ENCODE peak calls at places on chromosome 21, in ten cellular contexts. Q is tibial artery; L is sigmoid colon; V is pancreas; C is left ventricle myocardium inferior; Z is MM.1S; F is heart left ventricle; X is uterus; N is CD4-positive, alpha-beta T cell; P is upper lobe of left lung. J is an unnamed sample.

GRCh38 chr21:15841856-15842564 is 112.2 kb downstream of the USP25 start:
- DNase-seq in N (no peak), Z (no peak), L (no peak), C (no peak), P (no peak), X (no peak), Q (no peak), F (no peak), V (no peak), J (no peak)

GRCh38 chr21:31870472-31870871 is 2.3 kb upstream of the HUNK start:
- DNase-seq in Q (no peak), L (no peak), P (peak; percentile 53), X (no peak), C (no peak), N (no peak), V (no peak), Z (no peak), F (no peak), J (no peak)

GRCh38 chr21:38945536-38946245 is 140.0 kb downstream of the ETS2 start:
- DNase-seq in P (peak; percentile 36), Z (no peak), N (no peak), L (no peak), C (no peak), X (no peak), F (no peak), Q (no peak), V (no peak), J (no peak)

GRCh38 chr21:17829472-17829871 is 10.3 kb upstream of the C21orf91 start:
- DNase-seq in N (no peak), F (no peak), Z (no peak), V (no peak), X (no peak), P (no peak), Q (no peak), L (no peak), C (no peak), J (no peak)

GRCh38 chr21:14741237-14741636 is 195.1 kb upstream of the SAMSN1 start:
- DNase-seq in Z (no peak), Q (no peak), N (no peak), C (no peak), L (no peak), P (no peak), V (no peak), F (no peak), X (no peak), J (no peak)

GRCh38 chr21:31929548-31929947 is 56.7 kb downstream of the HUNK start:
- DNase-seq in X (no peak), F (no peak), P (no peak), Q (no peak), C (no peak), N (no peak), V (no peak), L (no peak), Z (no peak), J (no peak)

GRCh38 chr21:18772404-18772803 is 368.8 kb upstream of the TMPRSS15 start:
- DNase-seq in P (no peak), C (no peak), V (no peak), L (no peak), X (no peak), N (no peak), Z (peak; percentile 8), F (no peak), Q (no peak), J (no peak)

GRCh38 chr21:38140192-38140905 is 116.4 kb upstream of the KCNJ15 start:
- DNase-seq in V (no peak), C (peak; percentile 60), P (no peak), X (no peak), L (no peak), Q (peak; percentile 69), N (no peak), F (peak; percentile 65), Z (no peak), J (peak; percentile 78)

GRCh38 chr21:34338226-34338625 is 25.6 kb upstream of the KCNE2 start:
- DNase-seq in Z (no peak), Q (no peak), F (no peak), P (peak; percentile 27), L (no peak), N (no peak), C (no peak), V (no peak), X (no peak), J (no peak)

GRCh38 chr21:34336245-34336644 is 27.6 kb upstream of the KCNE2 start:
- DNase-seq in C (peak; percentile 36), Q (peak; percentile 81), V (no peak), X (no peak), Z (no peak), F (no peak), L (no peak), P (no peak), N (no peak), J (no peak)

GRCh38 chr21:34335316-34335715 is 28.5 kb upstream of the KCNE2 start:
- DNase-seq in V (no peak), N (no peak), L (no peak), X (no peak), F (no peak), Q (no peak), Z (no peak), P (no peak), C (no peak), J (no peak)

GRCh38 chr21:34337741-34338140 is 26.1 kb upstream of the KCNE2 start:
- DNase-seq in F (no peak), N (no peak), X (no peak), C (no peak), Q (no peak), V (no peak), P (no peak), L (no peak), Z (no peak), J (no peak)

DNA sequence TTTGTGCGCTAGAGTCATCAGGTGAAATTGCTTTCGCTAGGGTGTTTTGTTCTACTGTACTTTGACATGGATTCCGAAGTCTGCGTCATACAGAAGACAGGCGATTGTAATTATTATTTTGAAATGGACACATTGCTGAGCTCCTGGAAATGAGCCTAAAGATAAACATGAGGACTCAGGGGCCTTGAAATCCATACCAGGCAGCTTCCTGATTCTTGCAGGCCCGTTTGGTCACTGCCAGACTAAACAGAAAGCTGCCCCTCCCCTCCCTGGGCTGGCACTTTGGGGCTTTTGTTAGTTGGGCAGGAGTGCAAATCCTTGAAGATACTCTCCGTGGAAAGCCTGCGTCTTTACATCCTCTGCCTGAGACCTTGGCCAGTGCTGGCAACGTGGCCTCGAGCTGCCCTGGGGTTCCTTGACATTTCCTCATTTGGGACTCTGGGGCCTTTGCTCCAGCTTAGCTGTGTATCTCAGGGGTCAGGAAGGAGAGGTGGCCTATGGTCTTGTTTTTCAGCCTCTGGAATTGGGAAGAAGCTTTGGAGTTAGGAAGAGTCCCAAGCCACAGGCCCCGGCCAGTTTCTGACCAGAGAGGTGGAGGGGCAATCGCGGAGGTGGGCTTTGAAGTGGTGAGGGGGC is 26.9 kb upstream of the KCNE2 start:
- DNase-seq in X (no peak), P (no peak), C (no peak), N (no peak), L (no peak), Z (no peak), F (no peak), V (no peak), Q (peak; percentile 78), J (no peak)
- TF ChIP-seq CTCF in X (no peak), P (no peak), C (no peak), N (no peak), L (no peak), Z (no peak), F (no peak), V (no peak), Q (no peak), J (no peak)

GRCh38 chr21:42678118-42678430 is 24.7 kb downstream of the PDE9A start:
- DNase-seq in N (no peak), P (no peak), F (no peak), C (no peak), V (no peak), X (no peak), Z (no peak), Q (no peak), L (no peak), J (no peak)

GRCh38 chr21:42677339-42678117 is 24.1 kb downstream of the PDE9A start:
- DNase-seq in P (no peak), N (no peak), F (no peak), L (no peak), C (no peak), X (no peak), Z (no peak), Q (no peak), V (no peak), J (no peak)

GRCh38 chr21:42679982-42680330 is 26.5 kb downstream of the PDE9A start:
- DNase-seq in V (peak; percentile 30), N (no peak), P (peak; percentile 33), C (no peak), F (no peak), Z (no peak), Q (no peak), X (no peak), L (no peak), J (no peak)

GRCh38 chr21:42679319-42679981 is 26.0 kb downstream of the PDE9A start:
- DNase-seq in F (no peak), Z (no peak), P (no peak), N (no peak), V (no peak), Q (no peak), L (no peak), X (no peak), C (no peak), J (no peak)

GRCh38 chr21:42678618-42679295 is 25.3 kb downstream of the PDE9A start:
- DNase-seq in X (no peak), L (no peak), F (no peak), P (peak; percentile 56), N (no peak), C (no peak), Z (no peak), V (no peak), Q (no peak), J (no peak)
- H3K9me3 ChIP-seq in X (no peaks in the 10 kb centered on the region), L (no peaks in the 10 kb centered on the region), F (no peaks in the 10 kb centered on the region), P (no peaks in the 10 kb centered on the region), N (no peaks in the 10 kb centered on the region), C (no peaks in the 10 kb centered on the region), Z (no peaks in the 10 kb centered on the region), V (no peaks in the 10 kb centered on the region), Q (no peaks in the 10 kb centered on the region), J (no peaks in the 10 kb centered on the region)

GRCh38 chr21:46097826-46098286 is at the start of gene COL6A2:
- DNase-seq in C (peak; percentile 75), F (peak; percentile 79), V (peak; percentile 66), L (peak; percentile 91), N (peak; percentile 54), Z (no peak), P (peak; percentile 92), X (peak; percentile 85), Q (peak; percentile 88), J (peak; percentile 72)
- TF ChIP-seq CTCF in C (peak; percentile 60), F (peak; percentile 63), V (no peak), L (no peak), N (no peak), Z (no peak), P (no peak), X (peak; percentile 77), Q (peak; percentile 47), J (peak; percentile 26)

GRCh38 chr21:19999369-20000272 is 998.6 kb upstream of the NCAM2 start:
- DNase-seq in V (peak; percentile 35), Q (no peak), N (no peak), C (no peak), L (no peak), X (no peak), F (no peak), P (peak; percentile 57), Z (no peak), J (no peak)

GRCh38 chr21:20004353-20004752 is 993.9 kb upstream of the NCAM2 start:
- DNase-seq in F (no peak), N (no peak), X (no peak), C (no peak), L (no peak), V (no peak), P (no peak), Z (no peak), Q (no peak), J (no peak)

GRCh38 chr21:19995253-19995652 is 1003.0 kb upstream of the NCAM2 start:
- DNase-seq in F (no peak), N (no peak), Q (no peak), L (no peak), X (no peak), C (no peak), P (no peak), Z (no peak), V (no peak), J (no peak)

GRCh38 chr21:19993186-19993711 is 1005.0 kb upstream of the NCAM2 start:
- DNase-seq in C (no peak), V (no peak), N (no peak), Z (no peak), P (no peak), Q (no peak), X (no peak), L (no peak), F (no peak), J (no peak)

GRCh38 chr21:19998450-19998849 is 999.8 kb upstream of the NCAM2 start:
- DNase-seq in C (no peak), X (no peak), Q (no peak), N (no peak), V (no peak), L (no peak), F (no peak), P (no peak), Z (no peak), J (no peak)
- H3K9me3 ChIP-seq in C (no peaks in the 10 kb centered on the region), X (no peaks in the 10 kb centered on the region), Q (no peaks in the 10 kb centered on the region), N (peaks cover 11% of the 10 kb centered on the region), V (no peaks in the 10 kb centered on the region), L (no peaks in the 10 kb centered on the region), F (no peaks in the 10 kb centered on the region), P (no peaks in the 10 kb centered on the region), Z (no peaks in the 10 kb centered on the region), J (no peaks in the 10 kb centered on the region)

J was measured in upper lobe of right lung.